ENCODE peak calls at places on chromosomes 2 and 18, in seven cellular contexts. O, L, S, B, Z, R and Q are unnamed samples.

GRCh38 chr2:204451766-204452165 is 93.5 kb upstream of the PARD3B start:
- DNase-seq in R (no peak), Z (no peak), L (no peak), O (no peak), B (no peak), S (no peak), Q (no peak)

GRCh38 chr2:85745619-85746018 is 8.2 kb upstream of the ATOH8 start:
- DNase-seq in R (no peak), S (no peak), Z (no peak), L (no peak), O (no peak), B (no peak), Q (no peak)

GRCh38 chr18:79791141-79791972 is 6.4 kb upstream of the KCNG2 start:
- DNase-seq in L (no peak), R (peak), B (no peak), Z (no peak), S (peak), O (no peak), Q (no peak)

GRCh38 chr2:38653380-38653714 is 12.6 kb upstream of the GALM start:
- DNase-seq in B (no peak), O (no peak), S (no peak), Z (no peak), R (no peak), L (no peak), Q (no peak)

GRCh38 chr2:159134979-159135378 is 151.5 kb downstream of the WDSUB1 start:
- DNase-seq in Z (no peak), B (no peak), S (no peak), L (no peak), R (no peak), O (no peak), Q (no peak)

GRCh38 chr2:182625814-182626213 is 90.2 kb upstream of the DNAJC10 start:
- DNase-seq in O (no peak), Z (no peak), R (no peak), L (no peak), S (no peak), B (no peak), Q (no peak)

GRCh38 chr18:79693561-79694205 is 14.1 kb downstream of the CTDP1 start:
- DNase-seq in L (no peak), S (no peak), Z (no peak), R (no peak), O (no peak), B (no peak), Q (no peak)

GRCh38 chr2:241228081-241228859 is 39.8 kb downstream of the ANO7 start:
- DNase-seq in Z (no peak), R (no peak), B (no peak), S (no peak), L (peak), O (no peak), Q (no peak)